ENCODE peak calls at places on chromosomes 4 and X, in four cellular contexts. Q, Z, T and V are unnamed samples.

GRCh38 chr4:150131581-150132228 is 53.5 kb downstream of the DCLK2 start:
- DNase-seq in Q (no peak), Z (no peak), T (no peak), V (no peak)

GRCh38 chr4:23648846-23649596 is 240.8 kb downstream of the PPARGC1A start:
- DNase-seq in Q (no peak), Z (no peak), T (no peak), V (no peak)

GRCh38 chr4:23717528-23718248 is 172.2 kb downstream of the PPARGC1A start:
- DNase-seq in Q (no peak), Z (no peak), T (no peak), V (peak)

GRCh38 chr4:102569200-102569599 is 68.0 kb downstream of the NFKB1 start:
- DNase-seq in Q (no peak), Z (no peak), T (no peak), V (no peak)

GRCh38 chr4:138241281-138242075 is 671 bp downstream of the SLC7A11 start:
- DNase-seq in Q (no peak), Z (no peak), T (no peak), V (no peak)

GRCh38 chrX:102835504-102836146 is 101.4 kb upstream of the RAB40AL start:
- DNase-seq in Q (no peak), Z (no peak), T (no peak), V (peak)

GRCh38 chr4:153089781-153090180 is 114.5 kb upstream of the TRIM2 start:
- DNase-seq in Q (no peak), Z (no peak), T (no peak), V (no peak)

GRCh38 chr4:37383579-37384229 is 139.2 kb downstream of the NWD2 start:
- DNase-seq in Q (no peak), Z (no peak), T (no peak), V (peak)

GRCh38 chr4:107719211-107719926 is 665 bp downstream of the PAPSS1 start:
- DNase-seq in Q (no peak), Z (no peak), T (no peak), V (peak)

GRCh38 chrX:98380556-98380955 is 1496.8 kb downstream of the RPA4 start:
- DNase-seq in Q (no peak), Z (no peak), T (no peak), V (no peak)

GRCh38 chrX:98379134-98379533 is 1495.4 kb downstream of the RPA4 start:
- DNase-seq in Q (no peak), Z (no peak), T (no peak), V (no peak)

GRCh38 chrX:98380106-98380505 is 1496.4 kb downstream of the RPA4 start:
- DNase-seq in Q (no peak), Z (no peak), T (no peak), V (no peak)
- TF ChIP-seq CTCF in Q (no peak), Z (no peak), T (no peak), V (no peak)

DNA sequence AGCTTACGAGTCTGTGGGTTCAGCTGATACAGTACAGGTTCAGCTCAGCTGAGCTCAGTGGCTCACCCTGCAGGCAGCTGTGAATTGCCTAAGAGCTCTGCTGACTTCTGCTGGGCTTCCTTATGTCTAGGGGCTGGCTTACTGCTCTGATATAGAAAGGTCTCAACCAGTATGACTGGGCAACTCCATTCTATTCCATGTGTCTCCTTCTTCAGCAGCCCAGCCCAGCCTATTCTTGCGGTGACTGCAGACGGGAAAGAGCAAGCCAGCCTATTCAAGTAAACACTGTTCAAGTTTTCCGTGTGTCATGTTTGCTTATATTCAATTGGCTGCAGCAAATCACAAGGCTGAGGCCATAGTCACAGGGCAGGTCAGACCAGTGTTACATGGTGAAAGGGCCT is 615.4 kb upstream of the ZFP42 start:
- DNase-seq in Q (no peak), Z (no peak), T (no peak), V (no peak)
- TF ChIP-seq CTCF in Q (no peak), Z (no peak), T (no peak), V (no peak)

DNA sequence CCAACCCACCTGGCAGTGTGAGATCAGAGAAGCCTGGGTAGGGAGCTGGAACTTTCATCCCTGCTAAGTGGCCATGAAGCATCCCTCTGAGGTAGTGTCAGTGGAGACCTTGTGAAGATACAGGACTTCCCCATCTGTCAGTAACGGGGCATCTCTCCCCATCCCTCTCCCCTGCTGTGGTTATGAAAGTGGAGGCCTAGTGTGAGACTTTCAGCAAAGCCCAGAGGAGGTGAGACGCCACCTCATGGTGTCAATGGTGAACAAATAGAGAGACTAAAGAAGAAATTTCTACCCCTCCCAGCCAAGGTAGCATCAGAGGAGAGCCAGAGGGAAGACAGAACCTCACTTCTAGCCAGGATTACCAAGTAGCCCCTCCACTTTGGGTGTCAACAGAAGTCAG is 150.2 kb downstream of the VEGFC start:
- DNase-seq in Q (no peak), Z (no peak), T (no peak), V (peak)
- TF ChIP-seq CTCF in Q (peak), Z (no peak), T (no peak), V (no peak)

GRCh38 chr4:123786159-123786915 is 389.7 kb downstream of the SPRY1 start:
- DNase-seq in Q (no peak), Z (no peak), T (no peak), V (no peak)

GRCh38 chr4:123785515-123785914 is 388.9 kb downstream of the SPRY1 start:
- DNase-seq in Q (no peak), Z (peak), T (peak), V (no peak)

GRCh38 chr4:123784626-123785025 is 388.0 kb downstream of the SPRY1 start:
- DNase-seq in Q (no peak), Z (no peak), T (no peak), V (no peak)

GRCh38 chr4:123783091-123783765 is 386.6 kb downstream of the SPRY1 start:
- DNase-seq in Q (no peak), Z (no peak), T (no peak), V (no peak)

GRCh38 chr4:123783936-123784335 is 387.3 kb downstream of the SPRY1 start:
- DNase-seq in Q (no peak), Z (no peak), T (no peak), V (no peak)
- TF ChIP-seq CTCF in Q (no peak), Z (no peak), T (no peak), V (no peak)

DNA sequence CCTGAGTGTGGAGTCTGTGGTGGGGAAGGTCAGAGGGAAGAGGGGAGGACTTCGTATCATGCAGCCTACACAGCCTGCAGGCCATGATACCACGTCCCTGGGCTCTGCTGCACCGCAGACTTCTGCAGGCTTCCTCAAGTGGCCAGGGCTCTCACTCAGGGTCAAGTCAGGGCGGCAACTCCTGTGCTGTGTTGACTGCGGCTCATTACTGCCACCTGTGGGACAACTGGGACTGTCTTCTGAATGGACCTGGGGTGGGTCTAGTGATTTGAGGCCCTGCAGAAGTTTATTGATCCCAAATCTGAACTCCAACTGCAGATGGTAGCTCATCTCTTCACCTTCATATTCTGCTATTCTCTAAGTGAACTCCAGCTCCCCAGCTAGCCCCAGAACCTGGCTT is 167.1 kb downstream of the NSUN7 start:
- DNase-seq in Q (no peak), Z (peak), T (peak), V (peak)
- TF ChIP-seq CTCF in Q (peak), Z (peak), T (peak), V (peak)

GRCh38 chr4:57110635-57111546 is 706 bp upstream of the IGFBP7 start:
- DNase-seq in Q (no peak), Z (peak), T (peak), V (peak)
- TF ChIP-seq CTCF in Q (no peak), Z (no peak), T (peak), V (no peak)

DNA sequence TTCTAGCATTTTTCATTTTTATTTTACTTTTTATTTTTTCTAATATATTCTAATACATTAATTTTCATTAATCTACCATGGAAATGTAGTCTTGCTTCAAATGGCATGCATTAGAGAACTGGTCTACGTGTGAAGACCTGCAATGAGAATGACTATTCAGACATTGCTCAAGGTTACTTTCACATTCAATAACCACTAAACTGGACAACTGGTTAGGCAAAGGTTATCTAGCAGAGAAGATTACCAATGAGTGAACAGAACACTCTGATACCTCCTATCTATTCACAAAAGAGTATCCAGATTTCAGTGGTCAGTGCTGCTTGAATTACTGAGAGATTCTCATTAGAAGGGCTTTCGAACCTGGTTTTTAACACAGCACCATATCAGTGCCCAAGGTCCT is 58.9 kb upstream of the ARHGAP24 start:
- DNase-seq in Q (no peak), Z (no peak), T (no peak), V (no peak)
- TF ChIP-seq CTCF in Q (no peak), Z (no peak), T (no peak), V (no peak)

GRCh38 chr4:127667772-127668171 is 35.0 kb downstream of the INTU start:
- DNase-seq in Q (no peak), Z (no peak), T (no peak), V (no peak)
- TF ChIP-seq CTCF in Q (no peak), Z (no peak), T (no peak), V (no peak)

DNA sequence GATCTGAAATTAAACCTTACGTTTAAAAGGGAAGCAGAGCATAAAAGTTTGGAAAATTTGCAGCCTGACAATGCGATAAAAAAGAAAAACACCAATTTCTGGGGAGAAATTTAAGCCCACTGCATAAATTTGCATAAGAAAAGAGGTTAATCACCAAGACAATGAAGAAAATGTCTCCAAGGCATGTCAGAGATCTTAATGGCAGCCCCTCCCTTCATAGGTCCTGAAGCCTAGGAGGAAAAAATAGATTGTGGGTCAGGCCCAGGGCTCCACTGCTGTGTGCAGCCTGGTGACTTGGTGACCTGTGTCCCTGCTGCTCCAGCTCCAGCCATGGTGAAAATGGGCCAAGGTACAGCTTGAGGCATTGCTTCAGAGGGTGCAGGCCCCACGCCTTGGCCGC is 264.0 kb upstream of the CT83 start:
- DNase-seq in Q (no peak), Z (no peak), T (no peak), V (no peak)
- TF ChIP-seq CTCF in Q (no peak), Z (no peak), T (no peak), V (no peak)